ENCODE peak calls at places on chromosomes 2 and 18, in five cellular contexts. One of them, this sample, is unnamed.

GRCh38 chr18:46756559-46757201 is at the start of gene ST8SIA5:
- DNase-seq in uterus: no peak
- DNase-seq in IMR-90: no peak
- DNase-seq in psoas muscle: peak
- DNase-seq in pancreas: no peak
- DNase-seq in this sample: no peak

GRCh38 chr2:98461650-98462049 is 17.0 kb downstream of the INPP4A start:
- DNase-seq in uterus: no peak
- DNase-seq in IMR-90: no peak
- DNase-seq in psoas muscle: no peak
- DNase-seq in pancreas: no peak
- DNase-seq in this sample: no peak

GRCh38 chr2:240664622-240665021 is 18.1 kb downstream of the AQP12B start:
- DNase-seq in uterus: no peak
- DNase-seq in IMR-90: no peak
- DNase-seq in psoas muscle: no peak
- DNase-seq in pancreas: no peak
- DNase-seq in this sample: no peak

GRCh38 chr18:31487251-31488015 is 10.5 kb upstream of the DSG2 start:
- DNase-seq in uterus: no peak
- DNase-seq in IMR-90: peak
- DNase-seq in psoas muscle: no peak
- DNase-seq in pancreas: no peak
- DNase-seq in this sample: no peak

GRCh38 chr2:215486973-215487372 is 51.1 kb upstream of the FN1 start:
- DNase-seq in uterus: no peak
- DNase-seq in IMR-90: no peak
- DNase-seq in psoas muscle: no peak
- DNase-seq in pancreas: no peak
- DNase-seq in this sample: no peak

GRCh38 chr2:200609027-200609614 is 23.3 kb downstream of the AOX1 start:
- DNase-seq in uterus: peak
- DNase-seq in IMR-90: peak
- DNase-seq in psoas muscle: peak
- DNase-seq in pancreas: no peak
- DNase-seq in this sample: no peak

GRCh38 chr2:28507806-28508764 is 12.2 kb downstream of the PLB1 start:
- DNase-seq in uterus: no peak
- DNase-seq in IMR-90: peak
- DNase-seq in psoas muscle: no peak
- DNase-seq in pancreas: no peak
- DNase-seq in this sample: no peak

GRCh38 chr2:160582481-160583161 is 89.0 kb upstream of the RBMS1 start:
- DNase-seq in uterus: no peak
- DNase-seq in IMR-90: peak
- DNase-seq in psoas muscle: no peak
- DNase-seq in pancreas: no peak
- DNase-seq in this sample: no peak

GRCh38 chr2:150271952-150272351 is 215.5 kb downstream of the RND3 start:
- DNase-seq in uterus: no peak
- DNase-seq in IMR-90: peak
- DNase-seq in psoas muscle: no peak
- DNase-seq in pancreas: no peak
- DNase-seq in this sample: no peak

GRCh38 chr2:72361516-72361915 is 213.9 kb upstream of the CYP26B1 start:
- DNase-seq in uterus: no peak
- DNase-seq in IMR-90: no peak
- DNase-seq in psoas muscle: no peak
- DNase-seq in pancreas: no peak
- DNase-seq in this sample: no peak

DNA sequence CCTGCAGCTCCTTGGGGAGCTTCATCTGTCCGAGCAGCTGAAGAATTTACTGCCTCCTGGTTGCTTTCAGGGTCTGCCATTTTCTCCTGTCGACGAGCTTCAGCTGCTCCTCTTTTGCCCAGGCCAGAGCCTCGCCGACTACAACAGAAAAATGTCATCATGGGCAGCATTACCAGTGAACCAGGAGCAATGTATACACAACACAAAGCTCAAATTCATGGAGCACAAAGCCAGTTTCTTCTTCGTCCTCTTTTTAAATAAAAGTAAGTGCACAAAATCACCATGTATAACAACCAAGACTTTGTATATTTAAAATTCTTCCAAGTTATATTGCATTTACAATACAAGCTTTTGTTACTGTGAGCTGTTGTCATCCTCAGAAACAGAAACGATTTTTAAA is 85.0 kb downstream of the TRIP12 start:
- DNase-seq in uterus: no peak
- DNase-seq in IMR-90: no peak
- DNase-seq in psoas muscle: no peak
- DNase-seq in pancreas: no peak
- DNase-seq in this sample: no peak
- H3K27ac ChIP-seq in uterus: no peak
- H3K27ac ChIP-seq in IMR-90: no peak
- H3K27ac ChIP-seq in psoas muscle: no peak
- H3K27ac ChIP-seq in pancreas: no peak
- H3K27ac ChIP-seq in this sample: peak

DNA sequence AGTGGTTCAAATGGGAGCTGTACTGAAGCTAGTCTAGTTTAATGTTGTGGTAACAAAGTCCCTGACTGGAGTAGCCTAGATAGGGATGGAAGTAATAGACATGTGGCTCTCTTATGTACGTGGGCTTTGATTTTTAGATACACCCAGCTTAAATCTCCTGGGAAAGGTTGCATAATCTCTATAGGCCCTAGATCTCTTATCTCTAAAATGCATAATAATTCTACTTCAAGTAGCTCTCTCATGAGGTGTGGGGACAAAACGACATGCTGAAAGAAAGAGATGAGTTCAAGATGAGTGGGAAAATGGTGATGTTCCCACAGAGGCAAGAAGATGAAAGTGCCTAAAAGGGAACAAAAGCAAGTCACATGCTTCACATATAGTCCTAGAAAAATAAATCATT is 148.5 kb upstream of the ITGA4 start:
- DNase-seq in uterus: no peak
- DNase-seq in IMR-90: no peak
- DNase-seq in psoas muscle: no peak
- DNase-seq in pancreas: no peak
- DNase-seq in this sample: no peak
- H3K27ac ChIP-seq in uterus: no peak
- H3K27ac ChIP-seq in IMR-90: no peak
- H3K27ac ChIP-seq in psoas muscle: no peak
- H3K27ac ChIP-seq in pancreas: no peak
- H3K27ac ChIP-seq in this sample: no peak

GRCh38 chr2:31234690-31235503 is 945 bp downstream of the EHD3 start:
- DNase-seq in uterus: no peak
- DNase-seq in IMR-90: no peak
- DNase-seq in psoas muscle: no peak
- DNase-seq in pancreas: no peak
- DNase-seq in this sample: no peak
- H3K27ac ChIP-seq in uterus: peak
- H3K27ac ChIP-seq in IMR-90: peak
- H3K27ac ChIP-seq in psoas muscle: peak
- H3K27ac ChIP-seq in pancreas: no peak
- H3K27ac ChIP-seq in this sample: no peak

GRCh38 chr2:50723549-50723948 is 308.4 kb downstream of the NRXN1 start:
- DNase-seq in uterus: no peak
- DNase-seq in IMR-90: no peak
- DNase-seq in psoas muscle: no peak
- DNase-seq in pancreas: no peak
- DNase-seq in this sample: no peak

GRCh38 chr2:50720695-50721314 is 311.1 kb downstream of the NRXN1 start:
- DNase-seq in uterus: no peak
- DNase-seq in IMR-90: peak
- DNase-seq in psoas muscle: no peak
- DNase-seq in pancreas: no peak
- DNase-seq in this sample: no peak

GRCh38 chr2:50724837-50725236 is 307.1 kb downstream of the NRXN1 start:
- DNase-seq in uterus: no peak
- DNase-seq in IMR-90: no peak
- DNase-seq in psoas muscle: no peak
- DNase-seq in pancreas: no peak
- DNase-seq in this sample: no peak

GRCh38 chr2:50719837-50720694 is 311.9 kb downstream of the NRXN1 start:
- DNase-seq in uterus: no peak
- DNase-seq in IMR-90: no peak
- DNase-seq in psoas muscle: no peak
- DNase-seq in pancreas: no peak
- DNase-seq in this sample: no peak

GRCh38 chr2:50722828-50723227 is 309.1 kb downstream of the NRXN1 start:
- DNase-seq in uterus: no peak
- DNase-seq in IMR-90: no peak
- DNase-seq in psoas muscle: no peak
- DNase-seq in pancreas: no peak
- DNase-seq in this sample: no peak
- H3K27ac ChIP-seq in uterus: no peak
- H3K27ac ChIP-seq in IMR-90: no peak
- H3K27ac ChIP-seq in psoas muscle: no peak
- H3K27ac ChIP-seq in pancreas: no peak
- H3K27ac ChIP-seq in this sample: peak

GRCh38 chr2:10775036-10775780 is 37.4 kb downstream of the PDIA6 start:
- DNase-seq in uterus: no peak
- DNase-seq in IMR-90: no peak
- DNase-seq in psoas muscle: no peak
- DNase-seq in pancreas: no peak
- DNase-seq in this sample: no peak
- H3K27ac ChIP-seq in uterus: no peak
- H3K27ac ChIP-seq in IMR-90: no peak
- H3K27ac ChIP-seq in psoas muscle: no peak
- H3K27ac ChIP-seq in pancreas: no peak
- H3K27ac ChIP-seq in this sample: no peak

DNA sequence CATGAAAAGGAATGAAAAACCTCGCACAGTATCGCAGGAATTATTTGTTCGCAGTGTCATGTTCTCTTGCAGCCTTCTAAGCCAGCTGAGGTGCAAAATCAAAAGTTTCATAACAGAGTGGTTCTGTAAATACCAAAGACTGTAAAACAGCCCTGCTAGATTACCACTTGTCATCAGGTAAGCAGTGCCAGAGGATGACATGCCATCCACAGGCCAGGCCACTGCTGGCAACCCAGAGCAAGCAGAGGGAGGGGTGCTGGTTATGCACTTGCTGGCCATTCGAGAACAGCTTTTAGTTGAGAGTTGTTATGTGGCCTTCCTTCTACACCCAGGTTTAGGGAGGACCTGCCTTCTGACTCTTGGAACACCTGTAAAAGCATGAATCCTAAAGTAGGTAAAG is 114.3 kb upstream of the MGAT5 start:
- DNase-seq in uterus: no peak
- DNase-seq in IMR-90: no peak
- DNase-seq in psoas muscle: no peak
- DNase-seq in pancreas: no peak
- DNase-seq in this sample: no peak
- H3K27ac ChIP-seq in uterus: no peak
- H3K27ac ChIP-seq in IMR-90: no peak
- H3K27ac ChIP-seq in psoas muscle: no peak
- H3K27ac ChIP-seq in pancreas: peak
- H3K27ac ChIP-seq in this sample: peak

GRCh38 chr18:21300616-21301200 is 58.7 kb downstream of the GREB1L start:
- DNase-seq in uterus: no peak
- DNase-seq in IMR-90: no peak
- DNase-seq in psoas muscle: no peak
- DNase-seq in pancreas: no peak
- DNase-seq in this sample: no peak
- H3K27ac ChIP-seq in uterus: no peak
- H3K27ac ChIP-seq in IMR-90: no peak
- H3K27ac ChIP-seq in psoas muscle: no peak
- H3K27ac ChIP-seq in pancreas: no peak
- H3K27ac ChIP-seq in this sample: no peak

DNA sequence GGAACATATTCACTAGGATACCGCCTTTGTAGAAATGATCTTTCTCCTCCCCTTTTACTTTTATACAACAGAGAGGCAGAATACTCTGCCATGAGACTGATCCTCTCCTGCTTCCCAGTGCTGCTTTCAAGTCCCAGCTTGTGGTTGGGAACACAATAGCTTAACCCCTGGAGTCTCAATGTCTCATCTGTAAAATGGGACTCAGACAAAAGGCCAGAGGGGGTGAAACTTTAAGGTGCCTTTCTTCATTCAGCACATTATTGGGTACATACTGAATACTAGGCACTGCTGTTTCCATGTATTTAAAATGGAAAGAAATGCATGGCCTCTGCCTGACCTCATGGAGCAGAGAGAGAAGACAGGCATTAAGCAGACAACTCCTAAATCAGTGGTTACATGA is 53.8 kb downstream of the MAP4K4 start:
- DNase-seq in uterus: no peak
- DNase-seq in IMR-90: no peak
- DNase-seq in psoas muscle: no peak
- DNase-seq in pancreas: no peak
- DNase-seq in this sample: no peak
- H3K27ac ChIP-seq in uterus: no peak
- H3K27ac ChIP-seq in IMR-90: no peak
- H3K27ac ChIP-seq in psoas muscle: peak
- H3K27ac ChIP-seq in pancreas: no peak
- H3K27ac ChIP-seq in this sample: peak